ENCODE peak calls at places on chromosomes 11 and 22, in nine cellular contexts. I, H, R, B, D, F, U, V and Q are unnamed samples.

GRCh38 chr11:6619021-6619745 is at the start of gene TPP1:
- DNase-seq in I (peak; percentile 79), H (peak; percentile 92), R (peak; percentile 93), B (peak; percentile 95), D (peak; percentile 96), F (peak; percentile 91), U (peak; percentile 94), V (peak; percentile 99), Q (peak; percentile 79)

GRCh38 chr22:38220163-38220562 is 18.4 kb downstream of the MAFF start:
- DNase-seq in I (no peak), H (no peak), R (no peak), B (no peak), D (no peak), F (no peak), U (no peak), V (no peak), Q (no peak)

GRCh38 chr11:44760477-44760872 is 33.7 kb downstream of the TSPAN18 start:
- DNase-seq in I (no peak), H (no peak), R (no peak), B (no peak), D (no peak), F (no peak), U (no peak), V (peak; percentile 19), Q (no peak)

GRCh38 chr11:12117200-12117995 is 7.0 kb downstream of the MICAL2 start:
- DNase-seq in I (no peak), H (no peak), R (no peak), B (no peak), D (no peak), F (no peak), U (no peak), V (no peak), Q (no peak)

GRCh38 chr11:134393638-134394037 is 18.4 kb downstream of the B3GAT1 start:
- DNase-seq in I (no peak), H (no peak), R (peak; percentile 61), B (no peak), D (no peak), F (peak; percentile 46), U (peak; percentile 77), V (no peak), Q (peak; percentile 96)

GRCh38 chr11:82229346-82229745 is 504.3 kb downstream of the FAM181B start:
- DNase-seq in I (no peak), H (no peak), R (no peak), B (no peak), D (peak; percentile 18), F (no peak), U (no peak), V (no peak), Q (no peak)

GRCh38 chr11:78594814-78595213 is 20.1 kb upstream of the NARS2 start:
- DNase-seq in I (no peak), H (no peak), R (no peak), B (no peak), D (no peak), F (no peak), U (no peak), V (no peak), Q (no peak)

GRCh38 chr22:49963647-49964026 is 3.1 kb downstream of the PIM3 start:
- DNase-seq in I (no peak), H (no peak), R (no peak), B (peak; percentile 29), D (no peak), F (no peak), U (no peak), V (no peak), Q (no peak)

GRCh38 chr11:17389957-17390649 is 1.6 kb upstream of the KCNJ11 start:
- DNase-seq in I (no peak), H (no peak), R (no peak), B (no peak), D (no peak), F (no peak), U (no peak), V (no peak), Q (no peak)

GRCh38 chr11:17389205-17389956 is 922 bp upstream of the KCNJ11 start:
- DNase-seq in I (peak; percentile 85), H (no peak), R (peak; percentile 76), B (peak; percentile 78), D (no peak), F (peak; percentile 88), U (peak; percentile 79), V (peak; percentile 86), Q (peak; percentile 75)

GRCh38 chr11:17387280-17387679 is 1.2 kb downstream of the KCNJ11 start:
- DNase-seq in I (no peak), H (no peak), R (no peak), B (no peak), D (no peak), F (no peak), U (no peak), V (no peak), Q (no peak)

GRCh38 chr11:17387811-17388210 is 648 bp downstream of the KCNJ11 start:
- DNase-seq in I (no peak), H (no peak), R (no peak), B (no peak), D (no peak), F (no peak), U (no peak), V (no peak), Q (no peak)

DNA sequence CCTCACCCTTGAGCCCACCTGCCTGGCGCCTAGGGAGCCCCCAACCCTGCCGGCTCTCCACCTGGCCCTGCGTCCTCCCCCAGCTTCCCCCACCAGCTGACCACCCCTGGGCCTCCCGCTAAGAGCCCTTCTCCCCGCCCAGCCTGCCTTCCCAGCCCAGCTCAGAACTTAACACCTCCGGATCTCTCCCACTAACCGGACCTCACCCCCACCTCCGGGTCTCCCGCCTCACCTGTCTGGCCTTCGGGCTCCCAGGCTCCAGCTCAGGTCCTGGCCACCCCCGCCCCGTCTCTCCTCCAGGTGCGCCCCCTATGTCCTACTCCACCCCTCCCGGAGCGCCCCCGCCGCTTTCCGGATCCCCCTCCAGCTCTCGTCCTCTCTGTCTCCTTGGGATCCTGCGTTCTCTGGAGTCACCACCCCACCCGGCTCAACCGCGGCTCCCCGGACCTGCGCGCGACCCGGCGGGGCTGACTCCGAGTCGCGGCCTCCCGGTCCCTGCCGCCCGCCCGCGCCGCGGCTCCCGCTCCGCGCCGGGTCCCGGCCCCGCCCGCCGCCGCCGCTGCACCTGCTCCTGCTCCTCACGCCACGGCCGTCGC is at the start of gene KCNJ11:
- DNase-seq in I (peak; percentile 23), H (no peak), R (peak; percentile 58), B (no peak), D (no peak), F (peak; percentile 39), U (no peak), V (no peak), Q (no peak)
- TF ChIP-seq CTCF in I (no peak), H (no peak), R (peak; percentile 41), B (no peak), D (no peak), F (no peak), U (no peak), V (no peak), Q (peak; percentile 4)

GRCh38 chr11:115170133-115170815 is 333.9 kb downstream of the CADM1 start:
- DNase-seq in I (peak; percentile 28), H (peak; percentile 21), R (no peak), B (no peak), D (peak; percentile 29), F (peak; percentile 10), U (no peak), V (no peak), Q (no peak)
- TF ChIP-seq CTCF in I (peak; percentile 78), H (peak; percentile 80), R (peak; percentile 87), B (peak; percentile 68), D (peak; percentile 81), F (no peak), U (peak; percentile 76), V (peak; percentile 7), Q (peak; percentile 77)

GRCh38 chr22:37199839-37200161 is 11.8 kb upstream of the C1QTNF6 start:
- DNase-seq in I (no peak), H (no peak), R (peak; percentile 74), B (no peak), D (no peak), F (no peak), U (no peak), V (no peak), Q (no peak)

GRCh38 chr22:37201066-37201820 is 11.0 kb downstream of the SSTR3 start:
- DNase-seq in I (no peak), H (no peak), R (peak; percentile 24), B (no peak), D (no peak), F (no peak), U (peak; percentile 17), V (no peak), Q (no peak)

GRCh38 chr22:37198290-37199102 is 10.4 kb upstream of the C1QTNF6 start:
- DNase-seq in I (peak; percentile 81), H (peak; percentile 73), R (peak; percentile 76), B (peak; percentile 87), D (peak; percentile 70), F (peak; percentile 93), U (peak; percentile 86), V (peak; percentile 90), Q (peak; percentile 50)

GRCh38 chr22:37197451-37198289 is 9.6 kb upstream of the C1QTNF6 start:
- DNase-seq in I (no peak), H (peak; percentile 92), R (peak; percentile 74), B (peak; percentile 57), D (no peak), F (peak; percentile 86), U (peak; percentile 41), V (peak; percentile 80), Q (no peak)

DNA sequence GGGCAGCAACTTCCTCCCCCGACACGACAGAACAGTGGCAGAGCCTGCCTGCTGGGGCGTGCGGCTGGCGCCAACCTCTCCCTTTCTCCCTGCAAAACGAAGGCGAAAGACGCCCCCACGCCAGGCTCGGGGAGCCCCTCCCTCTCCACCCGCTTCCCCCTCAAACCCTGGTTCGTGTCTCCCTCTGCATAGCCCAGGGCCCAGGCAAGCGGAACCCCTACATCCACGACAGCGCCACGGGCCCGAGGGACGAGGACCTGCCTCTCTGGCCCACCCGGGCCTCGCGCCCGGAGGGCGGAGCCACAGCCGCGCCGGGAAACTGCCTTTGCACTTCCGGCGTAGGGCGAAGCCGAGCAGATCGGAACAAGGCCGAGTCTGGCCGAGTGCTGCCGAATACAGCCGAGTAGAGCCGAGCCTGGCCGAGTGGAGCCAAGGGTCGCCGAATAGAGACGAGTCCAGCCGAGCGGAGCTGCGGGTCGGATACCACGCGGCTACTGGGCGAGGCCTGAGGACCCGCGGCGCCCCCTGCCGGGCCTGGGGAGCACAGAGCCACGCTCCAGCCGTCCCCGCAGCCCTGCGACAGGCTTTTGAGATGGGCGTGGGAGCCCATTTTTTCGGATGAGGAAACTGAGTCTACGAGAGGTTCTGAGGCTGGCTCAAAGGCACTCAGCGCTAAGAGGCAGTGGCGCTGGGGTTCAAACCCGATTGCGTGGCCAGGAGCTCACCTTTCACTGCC is 11.2 kb upstream of the C1QTNF6 start:
- DNase-seq in I (peak; percentile 100), H (peak; percentile 96), R (peak; percentile 97), B (peak; percentile 99), D (peak; percentile 96), F (peak; percentile 98), U (peak; percentile 97), V (peak; percentile 99), Q (peak; percentile 84)
- TF ChIP-seq CTCF in I (peak; percentile 96), H (peak; percentile 93), R (peak; percentile 95), B (peak; percentile 90), D (peak; percentile 85), F (peak; percentile 82), U (peak; percentile 99), V (peak; percentile 93), Q (peak; percentile 76)

GRCh38 chr11:121154473-121154872 is 53.4 kb downstream of the TECTA start:
- DNase-seq in I (no peak), H (no peak), R (no peak), B (no peak), D (no peak), F (no peak), U (no peak), V (no peak), Q (no peak)

GRCh38 chr11:121152764-121153163 is 51.7 kb downstream of the TECTA start:
- DNase-seq in I (no peak), H (no peak), R (no peak), B (no peak), D (no peak), F (no peak), U (no peak), V (no peak), Q (no peak)

GRCh38 chr11:121157756-121158155 is 56.7 kb downstream of the TECTA start:
- DNase-seq in I (no peak), H (no peak), R (no peak), B (no peak), D (no peak), F (no peak), U (no peak), V (no peak), Q (no peak)

GRCh38 chr11:121153472-121153871 is 52.4 kb downstream of the TECTA start:
- DNase-seq in I (no peak), H (no peak), R (no peak), B (no peak), D (no peak), F (no peak), U (no peak), V (no peak), Q (no peak)
- TF ChIP-seq CTCF in I (no peak), H (peak; percentile 16), R (no peak), B (no peak), D (no peak), F (no peak), U (no peak), V (no peak), Q (no peak)